ENCODE peak calls at places on chromosome 1, in nine cellular contexts. One of them, this sample, is unnamed.

GRCh38 chr1:213570487-213570886 is 417.3 kb upstream of the PROX1 start:
- DNase-seq in GM12865: no peak
- DNase-seq in IMR-90: no peak
- DNase-seq in HL-60: no peak
- DNase-seq in fibroblast of mammary gland: peak
- DNase-seq in A673: no peak
- DNase-seq in brain microvascular endothelial cell: no peak
- DNase-seq in epithelial cell of esophagus: no peak
- DNase-seq in fibroblast of lung: no peak
- DNase-seq in this sample: no peak

GRCh38 chr1:173507205-173507846 is 30.2 kb downstream of the PRDX6 start:
- DNase-seq in GM12865: no peak
- DNase-seq in IMR-90: peak
- DNase-seq in HL-60: no peak
- DNase-seq in fibroblast of mammary gland: peak
- DNase-seq in A673: peak
- DNase-seq in brain microvascular endothelial cell: peak
- DNase-seq in epithelial cell of esophagus: peak
- DNase-seq in fibroblast of lung: peak
- DNase-seq in this sample: no peak

GRCh38 chr1:3593745-3594144 is 17.6 kb downstream of the MEGF6 start:
- DNase-seq in GM12865: no peak
- DNase-seq in IMR-90: no peak
- DNase-seq in HL-60: no peak
- DNase-seq in fibroblast of mammary gland: no peak
- DNase-seq in A673: no peak
- DNase-seq in brain microvascular endothelial cell: no peak
- DNase-seq in epithelial cell of esophagus: no peak
- DNase-seq in fibroblast of lung: no peak
- DNase-seq in this sample: no peak

GRCh38 chr1:234324668-234325225 is 48.5 kb upstream of the COA6 start:
- DNase-seq in GM12865: no peak
- DNase-seq in IMR-90: no peak
- DNase-seq in HL-60: no peak
- DNase-seq in fibroblast of mammary gland: no peak
- DNase-seq in A673: no peak
- DNase-seq in brain microvascular endothelial cell: no peak
- DNase-seq in epithelial cell of esophagus: no peak
- DNase-seq in fibroblast of lung: no peak
- DNase-seq in this sample: no peak

GRCh38 chr1:10451286-10451685 is 1.5 kb downstream of the CORT start:
- DNase-seq in GM12865: no peak
- DNase-seq in IMR-90: peak
- DNase-seq in HL-60: no peak
- DNase-seq in fibroblast of mammary gland: peak
- DNase-seq in A673: no peak
- DNase-seq in brain microvascular endothelial cell: peak
- DNase-seq in epithelial cell of esophagus: no peak
- DNase-seq in fibroblast of lung: peak
- DNase-seq in this sample: no peak

GRCh38 chr1:166857995-166858394 is 18.1 kb downstream of the TADA1 start:
- DNase-seq in GM12865: no peak
- DNase-seq in IMR-90: no peak
- DNase-seq in HL-60: no peak
- DNase-seq in fibroblast of mammary gland: no peak
- DNase-seq in A673: no peak
- DNase-seq in brain microvascular endothelial cell: no peak
- DNase-seq in epithelial cell of esophagus: no peak
- DNase-seq in fibroblast of lung: no peak
- DNase-seq in this sample: no peak

GRCh38 chr1:29620631-29621030 is 384.3 kb downstream of the PTPRU start:
- DNase-seq in GM12865: no peak
- DNase-seq in IMR-90: no peak
- DNase-seq in HL-60: no peak
- DNase-seq in fibroblast of mammary gland: no peak
- DNase-seq in A673: no peak
- DNase-seq in brain microvascular endothelial cell: no peak
- DNase-seq in epithelial cell of esophagus: no peak
- DNase-seq in fibroblast of lung: no peak
- DNase-seq in this sample: no peak

GRCh38 chr1:154936416-154937050 is at the start of gene PMVK:
- DNase-seq in GM12865: peak
- DNase-seq in IMR-90: peak
- DNase-seq in HL-60: peak
- DNase-seq in fibroblast of mammary gland: peak
- DNase-seq in A673: peak
- DNase-seq in brain microvascular endothelial cell: peak
- DNase-seq in epithelial cell of esophagus: peak
- DNase-seq in fibroblast of lung: peak
- DNase-seq in this sample: peak

GRCh38 chr1:83692524-83693336 is 306.2 kb downstream of the TTLL7 start:
- DNase-seq in GM12865: peak
- DNase-seq in IMR-90: peak
- DNase-seq in HL-60: no peak
- DNase-seq in fibroblast of mammary gland: no peak
- DNase-seq in A673: peak
- DNase-seq in brain microvascular endothelial cell: peak
- DNase-seq in epithelial cell of esophagus: peak
- DNase-seq in fibroblast of lung: peak
- DNase-seq in this sample: no peak

GRCh38 chr1:119081267-119081666 is 59.2 kb downstream of the WARS2 start:
- DNase-seq in GM12865: no peak
- DNase-seq in IMR-90: peak
- DNase-seq in HL-60: no peak
- DNase-seq in fibroblast of mammary gland: peak
- DNase-seq in A673: no peak
- DNase-seq in brain microvascular endothelial cell: peak
- DNase-seq in epithelial cell of esophagus: no peak
- DNase-seq in fibroblast of lung: peak
- DNase-seq in this sample: no peak

GRCh38 chr1:43318831-43319230 is 18.0 kb downstream of the TIE1 start:
- DNase-seq in GM12865: no peak
- DNase-seq in IMR-90: no peak
- DNase-seq in HL-60: no peak
- DNase-seq in fibroblast of mammary gland: no peak
- DNase-seq in A673: no peak
- DNase-seq in brain microvascular endothelial cell: no peak
- DNase-seq in epithelial cell of esophagus: no peak
- DNase-seq in fibroblast of lung: peak
- DNase-seq in this sample: no peak

GRCh38 chr1:93080424-93080823 is 1.3 kb downstream of the MTF2 start:
- DNase-seq in GM12865: peak
- DNase-seq in IMR-90: peak
- DNase-seq in HL-60: peak
- DNase-seq in fibroblast of mammary gland: peak
- DNase-seq in A673: peak
- DNase-seq in brain microvascular endothelial cell: peak
- DNase-seq in epithelial cell of esophagus: peak
- DNase-seq in fibroblast of lung: peak
- DNase-seq in this sample: no peak

GRCh38 chr1:225044258-225044657 is 114.8 kb downstream of the DNAH14 start:
- DNase-seq in GM12865: no peak
- DNase-seq in IMR-90: no peak
- DNase-seq in HL-60: no peak
- DNase-seq in fibroblast of mammary gland: peak
- DNase-seq in A673: peak
- DNase-seq in brain microvascular endothelial cell: no peak
- DNase-seq in epithelial cell of esophagus: no peak
- DNase-seq in fibroblast of lung: peak
- DNase-seq in this sample: no peak

GRCh38 chr1:229557913-229558414 is 543 bp downstream of the ABCB10 start:
- DNase-seq in GM12865: peak
- DNase-seq in IMR-90: no peak
- DNase-seq in HL-60: no peak
- DNase-seq in fibroblast of mammary gland: peak
- DNase-seq in A673: peak
- DNase-seq in brain microvascular endothelial cell: no peak
- DNase-seq in epithelial cell of esophagus: peak
- DNase-seq in fibroblast of lung: peak
- DNase-seq in this sample: no peak

GRCh38 chr1:228740543-228740942 is 5.3 kb downstream of the RHOU start:
- DNase-seq in GM12865: no peak
- DNase-seq in IMR-90: no peak
- DNase-seq in HL-60: no peak
- DNase-seq in fibroblast of mammary gland: no peak
- DNase-seq in A673: no peak
- DNase-seq in brain microvascular endothelial cell: no peak
- DNase-seq in epithelial cell of esophagus: no peak
- DNase-seq in fibroblast of lung: no peak
- DNase-seq in this sample: no peak

GRCh38 chr1:116733466-116734108 is 20.6 kb upstream of the CD2 start:
- DNase-seq in GM12865: no peak
- DNase-seq in IMR-90: no peak
- DNase-seq in HL-60: no peak
- DNase-seq in fibroblast of mammary gland: no peak
- DNase-seq in A673: no peak
- DNase-seq in brain microvascular endothelial cell: no peak
- DNase-seq in epithelial cell of esophagus: peak
- DNase-seq in fibroblast of lung: no peak
- DNase-seq in this sample: no peak

GRCh38 chr1:221781102-221781744 is 39.3 kb upstream of the DUSP10 start:
- DNase-seq in GM12865: no peak
- DNase-seq in IMR-90: peak
- DNase-seq in HL-60: peak
- DNase-seq in fibroblast of mammary gland: peak
- DNase-seq in A673: no peak
- DNase-seq in brain microvascular endothelial cell: no peak
- DNase-seq in epithelial cell of esophagus: no peak
- DNase-seq in fibroblast of lung: peak
- DNase-seq in this sample: peak

GRCh38 chr1:221783936-221784335 is 42.0 kb upstream of the DUSP10 start:
- DNase-seq in GM12865: no peak
- DNase-seq in IMR-90: no peak
- DNase-seq in HL-60: no peak
- DNase-seq in fibroblast of mammary gland: no peak
- DNase-seq in A673: no peak
- DNase-seq in brain microvascular endothelial cell: no peak
- DNase-seq in epithelial cell of esophagus: no peak
- DNase-seq in fibroblast of lung: no peak
- DNase-seq in this sample: no peak

GRCh38 chr1:221782461-221782860 is 40.6 kb upstream of the DUSP10 start:
- DNase-seq in GM12865: no peak
- DNase-seq in IMR-90: no peak
- DNase-seq in HL-60: no peak
- DNase-seq in fibroblast of mammary gland: no peak
- DNase-seq in A673: no peak
- DNase-seq in brain microvascular endothelial cell: no peak
- DNase-seq in epithelial cell of esophagus: no peak
- DNase-seq in fibroblast of lung: peak
- DNase-seq in this sample: no peak

GRCh38 chr1:221783437-221783836 is 41.5 kb upstream of the DUSP10 start:
- DNase-seq in GM12865: peak
- DNase-seq in IMR-90: no peak
- DNase-seq in HL-60: no peak
- DNase-seq in fibroblast of mammary gland: no peak
- DNase-seq in A673: no peak
- DNase-seq in brain microvascular endothelial cell: no peak
- DNase-seq in epithelial cell of esophagus: no peak
- DNase-seq in fibroblast of lung: no peak
- DNase-seq in this sample: no peak

DNA sequence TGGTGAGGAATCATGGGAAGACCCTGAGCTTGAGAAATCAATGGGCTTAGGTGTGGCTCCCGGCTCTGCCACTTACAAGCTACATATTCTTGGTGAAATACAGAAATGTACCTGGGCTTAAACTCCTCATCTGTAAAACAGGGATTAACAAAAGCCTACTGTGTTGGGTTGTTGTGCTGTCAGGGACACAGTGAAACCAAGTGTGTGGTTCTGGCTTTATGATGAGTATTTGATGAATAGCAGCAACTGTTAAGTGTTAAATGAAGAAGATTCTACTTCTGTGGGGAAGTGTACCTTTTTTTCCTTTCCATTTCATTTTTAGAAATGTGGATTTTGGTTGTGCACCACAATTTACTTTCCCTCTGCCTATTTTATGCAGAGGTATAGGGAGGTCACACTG is 41.1 kb upstream of the DUSP10 start:
- DNase-seq in GM12865: no peak
- DNase-seq in IMR-90: no peak
- DNase-seq in HL-60: no peak
- DNase-seq in fibroblast of mammary gland: no peak
- DNase-seq in A673: no peak
- DNase-seq in brain microvascular endothelial cell: no peak
- DNase-seq in epithelial cell of esophagus: no peak
- DNase-seq in fibroblast of lung: no peak
- DNase-seq in this sample: no peak
- TF ChIP-seq CTCF in GM12865: no peak
- TF ChIP-seq CTCF in IMR-90: no peak
- TF ChIP-seq CTCF in HL-60: no peak
- TF ChIP-seq CTCF in fibroblast of mammary gland: no peak
- TF ChIP-seq CTCF in A673: no peak
- TF ChIP-seq CTCF in brain microvascular endothelial cell: no peak
- TF ChIP-seq CTCF in epithelial cell of esophagus: no peak
- TF ChIP-seq CTCF in fibroblast of lung: no peak
- TF ChIP-seq CTCF in this sample: no peak

GRCh38 chr1:157363660-157364140 is 188.6 kb downstream of the FCRL5 start:
- DNase-seq in GM12865: peak
- DNase-seq in IMR-90: peak
- DNase-seq in HL-60: no peak
- DNase-seq in fibroblast of mammary gland: peak
- DNase-seq in A673: peak
- DNase-seq in brain microvascular endothelial cell: peak
- DNase-seq in epithelial cell of esophagus: peak
- DNase-seq in fibroblast of lung: peak
- DNase-seq in this sample: no peak
- TF ChIP-seq CTCF in GM12865: peak
- TF ChIP-seq CTCF in IMR-90: peak
- TF ChIP-seq CTCF in HL-60: peak
- TF ChIP-seq CTCF in fibroblast of mammary gland: peak
- TF ChIP-seq CTCF in A673: peak
- TF ChIP-seq CTCF in brain microvascular endothelial cell: peak
- TF ChIP-seq CTCF in epithelial cell of esophagus: peak
- TF ChIP-seq CTCF in fibroblast of lung: peak
- TF ChIP-seq CTCF in this sample: peak

GRCh38 chr1:243332440-243332839 is 76.6 kb downstream of the SDCCAG8 start:
- DNase-seq in GM12865: no peak
- DNase-seq in IMR-90: no peak
- DNase-seq in HL-60: no peak
- DNase-seq in fibroblast of mammary gland: no peak
- DNase-seq in A673: no peak
- DNase-seq in brain microvascular endothelial cell: no peak
- DNase-seq in epithelial cell of esophagus: no peak
- DNase-seq in fibroblast of lung: no peak
- DNase-seq in this sample: no peak
- TF ChIP-seq CTCF in GM12865: no peak
- TF ChIP-seq CTCF in IMR-90: no peak
- TF ChIP-seq CTCF in HL-60: no peak
- TF ChIP-seq CTCF in fibroblast of mammary gland: no peak
- TF ChIP-seq CTCF in A673: no peak
- TF ChIP-seq CTCF in brain microvascular endothelial cell: no peak
- TF ChIP-seq CTCF in epithelial cell of esophagus: no peak
- TF ChIP-seq CTCF in fibroblast of lung: no peak
- TF ChIP-seq CTCF in this sample: no peak

DNA sequence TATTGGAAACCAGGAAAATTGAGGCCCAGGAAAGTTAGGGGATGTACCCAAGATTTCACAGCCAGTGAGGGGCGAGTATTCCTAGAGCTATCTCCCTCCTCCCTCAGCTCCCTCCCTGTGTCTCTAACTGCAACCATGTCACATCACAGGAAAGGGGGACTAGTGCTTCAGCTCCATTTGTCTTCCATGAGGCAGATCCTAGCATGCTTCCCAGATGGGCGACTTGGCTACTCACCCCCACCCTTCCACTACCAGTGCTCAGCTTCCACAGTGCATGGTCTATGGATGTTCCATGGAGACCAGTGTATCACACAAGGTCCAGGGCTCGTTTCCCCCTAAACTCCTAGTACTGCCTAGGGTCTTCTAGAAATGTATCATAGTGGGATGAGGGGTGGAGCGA is 4.6 kb upstream of the SPRR4 start:
- DNase-seq in GM12865: no peak
- DNase-seq in IMR-90: no peak
- DNase-seq in HL-60: no peak
- DNase-seq in fibroblast of mammary gland: no peak
- DNase-seq in A673: no peak
- DNase-seq in brain microvascular endothelial cell: no peak
- DNase-seq in epithelial cell of esophagus: no peak
- DNase-seq in fibroblast of lung: no peak
- DNase-seq in this sample: no peak
- TF ChIP-seq CTCF in GM12865: no peak
- TF ChIP-seq CTCF in IMR-90: no peak
- TF ChIP-seq CTCF in HL-60: no peak
- TF ChIP-seq CTCF in fibroblast of mammary gland: no peak
- TF ChIP-seq CTCF in A673: no peak
- TF ChIP-seq CTCF in brain microvascular endothelial cell: no peak
- TF ChIP-seq CTCF in epithelial cell of esophagus: no peak
- TF ChIP-seq CTCF in fibroblast of lung: no peak
- TF ChIP-seq CTCF in this sample: no peak